ENCODE peak calls at places on chromosomes 2 and 18, in four cellular contexts. R, A, E and L are unnamed samples.
A peak's percentile ranks its signal among the peaks of the same experiment; 100 is the strongest.

GRCh38 chr18:35089918-35090550 is 48.8 kb downstream of the MAPRE2 start:
- DNase-seq in R (no peak), A (no peak), E (no peak), L (no peak)

GRCh38 chr2:164697688-164698290 is 76.5 kb upstream of the GRB14 start:
- DNase-seq in R (no peak), A (no peak), E (peak; percentile 6), L (peak; percentile 34)

GRCh38 chr2:46306320-46306719 is 9.1 kb downstream of the EPAS1 start:
- DNase-seq in R (no peak), A (peak; percentile 37), E (peak; percentile 67), L (peak; percentile 59)

GRCh38 chr2:241035818-241036396 is 37.5 kb downstream of the SNED1 start:
- DNase-seq in R (no peak), A (no peak), E (no peak), L (no peak)

GRCh38 chr2:138521821-138522220 is 20.3 kb downstream of the SPOPL start:
- DNase-seq in R (no peak), A (no peak), E (no peak), L (no peak)

GRCh38 chr2:73069041-73069854 is 2.3 kb downstream of the SFXN5 start:
- DNase-seq in R (no peak), A (peak; percentile 38), E (no peak), L (no peak)

GRCh38 chr2:49351531-49351930 is 197.2 kb upstream of the FSHR start:
- DNase-seq in R (no peak), A (no peak), E (no peak), L (no peak)

GRCh38 chr2:15943914-15944313 is 3.6 kb downstream of the MYCN start:
- DNase-seq in R (no peak), A (no peak), E (no peak), L (peak; percentile 26)

GRCh38 chr2:201840726-201841125 is 34.4 kb downstream of the CDK15 start:
- DNase-seq in R (no peak), A (no peak), E (no peak), L (no peak)

GRCh38 chr2:127593228-127594115 is 52.5 kb upstream of the GPR17 start:
- DNase-seq in R (no peak), A (no peak), E (no peak), L (no peak)

GRCh38 chr2:241443486-241444223 is 64.7 kb downstream of the STK25 start:
- DNase-seq in R (no peak), A (peak; percentile 57), E (no peak), L (peak; percentile 10)

GRCh38 chr2:224838335-224838734 is 122.2 kb upstream of the CCDC195 start:
- DNase-seq in R (no peak), A (peak; percentile 70), E (no peak), L (peak; percentile 41)

GRCh38 chr18:75215663-75216062 is 5.1 kb downstream of the TSHZ1 start:
- DNase-seq in R (no peak), A (no peak), E (no peak), L (no peak)

GRCh38 chr2:100291152-100291970 is 30.9 kb downstream of the LONRF2 start:
- DNase-seq in R (peak; percentile 93), A (peak; percentile 99), E (peak; percentile 97), L (peak; percentile 97)

GRCh38 chr2:97950329-97951154 is 45.2 kb downstream of the TMEM131 start:
- DNase-seq in R (no peak), A (peak; percentile 91), E (no peak), L (peak; percentile 77)

GRCh38 chr2:168323456-168324058 is 76.2 kb upstream of the STK39 start:
- DNase-seq in R (no peak), A (no peak), E (no peak), L (no peak)

GRCh38 chr18:67776929-67777328 is 260.4 kb upstream of the DSEL start:
- DNase-seq in R (no peak), A (peak; percentile 30), E (no peak), L (peak; percentile 56)

GRCh38 chr18:78514910-78515670 is 464.5 kb upstream of the SALL3 start:
- DNase-seq in R (no peak), A (no peak), E (no peak), L (no peak)

GRCh38 chr18:47847635-47848034 is 82.8 kb downstream of the SMAD2 start:
- DNase-seq in R (no peak), A (no peak), E (no peak), L (peak; percentile 7)

GRCh38 chr2:128585706-128586105 is 267.0 kb upstream of the HS6ST1 start:
- DNase-seq in R (no peak), A (peak; percentile 98), E (no peak), L (peak; percentile 92)

GRCh38 chr2:171807831-171808393 is 86.1 kb downstream of the SLC25A12 start:
- DNase-seq in R (no peak), A (no peak), E (no peak), L (no peak)

GRCh38 chr2:6927186-6927585 is 10.0 kb downstream of the RNF144A start:
- DNase-seq in R (no peak), A (no peak), E (no peak), L (no peak)

GRCh38 chr2:137333386-137333972 is 568.1 kb downstream of the THSD7B start:
- DNase-seq in R (no peak), A (no peak), E (no peak), L (no peak)

GRCh38 chr2:241272298-241272721 is 43.2 kb downstream of the HDLBP start:
- DNase-seq in R (peak; percentile 44), A (no peak), E (no peak), L (no peak)

GRCh38 chr18:12015697-12016062 is 34.4 kb downstream of the IMPA2 start:
- DNase-seq in R (no peak), A (peak; percentile 72), E (no peak), L (peak; percentile 64)

GRCh38 chr2:1598800-1599199 is 145.5 kb downstream of the PXDN start:
- DNase-seq in R (no peak), A (no peak), E (no peak), L (no peak)

GRCh38 chr2:120678251-120678650 is 57.4 kb upstream of the GLI2 start:
- DNase-seq in R (no peak), A (peak; percentile 22), E (no peak), L (no peak)

GRCh38 chr2:105439130-105439529 is 40.3 kb upstream of the FHL2 start:
- DNase-seq in R (no peak), A (no peak), E (no peak), L (no peak)

GRCh38 chr2:200257570-200257969 is 48.9 kb upstream of the SPATS2L start:
- DNase-seq in R (no peak), A (no peak), E (no peak), L (no peak)

GRCh38 chr2:239882335-239882734 is 142.8 kb downstream of the NDUFA10 start:
- DNase-seq in R (peak; percentile 58), A (no peak), E (peak; percentile 55), L (peak; percentile 23)

GRCh38 chr2:208017721-208018120 is 7.6 kb downstream of the PLEKHM3 start:
- DNase-seq in R (no peak), A (no peak), E (no peak), L (no peak)
- TF ChIP-seq CTCF in R (no peak), A (no peak), E (no peak), L (no peak)

GRCh38 chr18:80023173-80023572 is 11.1 kb upstream of the RBFA start:
- DNase-seq in R (no peak), A (no peak), E (peak; percentile 28), L (peak; percentile 31)

GRCh38 chr18:80026363-80026762 is 7.9 kb upstream of the RBFA start:
- DNase-seq in R (no peak), A (no peak), E (no peak), L (no peak)

DNA sequence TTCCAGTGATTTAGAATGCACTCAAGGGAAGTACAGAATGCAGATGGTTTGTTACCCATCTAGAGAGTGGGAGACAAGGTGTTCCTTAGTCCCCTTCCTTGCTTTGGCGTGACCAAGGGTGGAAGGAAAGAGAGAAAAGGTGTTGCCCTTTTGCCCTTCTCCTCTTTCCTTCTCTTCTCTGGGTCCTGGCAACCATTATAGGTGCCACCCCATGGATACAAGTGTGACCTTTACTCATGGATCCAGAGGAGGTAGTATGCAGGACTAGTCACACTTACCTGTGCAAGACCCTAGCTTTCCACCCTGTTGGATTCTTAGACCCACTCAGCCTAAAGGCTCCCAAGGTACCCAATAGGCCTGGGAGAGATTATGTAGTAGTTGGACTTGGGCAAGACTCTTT is 11.6 kb upstream of the RBFA start:
- DNase-seq in R (no peak), A (peak; percentile 24), E (peak; percentile 24), L (peak; percentile 40)
- H3K4me3 ChIP-seq in R (no peak overlapping the region), A (no peak overlapping the region), E (no peak overlapping the region), L (no peak overlapping the region)

DNA sequence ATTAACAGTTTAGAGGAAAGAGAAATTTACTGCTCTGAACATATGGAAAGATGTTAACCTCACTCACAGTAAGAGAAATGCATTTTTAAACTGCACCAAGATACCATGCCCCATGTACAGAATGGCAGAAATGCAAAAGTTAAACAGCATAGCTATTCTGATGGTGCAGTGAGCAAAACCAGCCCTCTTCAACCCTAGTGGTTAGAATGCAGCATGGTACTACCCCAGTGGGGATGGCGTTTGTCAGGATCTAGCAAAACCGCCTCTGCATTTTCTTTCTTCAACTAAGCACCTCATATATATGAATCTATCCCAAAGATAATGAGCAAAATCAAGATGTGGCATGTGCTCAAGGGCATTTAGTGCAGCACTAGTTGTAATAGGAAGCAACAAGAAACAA is 98.0 kb downstream of the MGAT5 start:
- DNase-seq in R (no peak), A (no peak), E (no peak), L (no peak)
- TF ChIP-seq CTCF in R (no peak), A (no peak), E (peak; percentile 34), L (no peak)

DNA sequence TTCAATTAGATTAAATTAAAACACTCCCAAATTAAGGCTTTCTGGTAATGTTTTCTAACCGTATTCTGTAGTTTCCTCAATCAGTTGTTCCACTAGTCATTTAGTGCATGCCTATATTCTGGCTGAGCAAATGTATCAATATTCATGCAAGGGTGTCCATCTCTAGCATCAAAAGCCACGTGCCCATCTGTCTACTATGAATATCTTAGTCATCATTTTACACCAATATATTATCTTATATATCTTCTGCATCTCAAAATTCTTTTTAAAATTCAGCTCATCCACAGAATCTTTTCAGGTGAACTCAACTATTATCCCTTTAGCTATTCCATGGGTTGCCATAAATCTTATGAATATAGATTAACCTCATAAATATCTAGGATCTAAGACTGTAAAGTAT is 488.2 kb downstream of the PARD3B start:
- DNase-seq in R (no peak), A (no peak), E (no peak), L (no peak)
- H3K4me3 ChIP-seq in R (no peak overlapping the region), A (no peak overlapping the region), E (no peak overlapping the region), L (no peak overlapping the region)

DNA sequence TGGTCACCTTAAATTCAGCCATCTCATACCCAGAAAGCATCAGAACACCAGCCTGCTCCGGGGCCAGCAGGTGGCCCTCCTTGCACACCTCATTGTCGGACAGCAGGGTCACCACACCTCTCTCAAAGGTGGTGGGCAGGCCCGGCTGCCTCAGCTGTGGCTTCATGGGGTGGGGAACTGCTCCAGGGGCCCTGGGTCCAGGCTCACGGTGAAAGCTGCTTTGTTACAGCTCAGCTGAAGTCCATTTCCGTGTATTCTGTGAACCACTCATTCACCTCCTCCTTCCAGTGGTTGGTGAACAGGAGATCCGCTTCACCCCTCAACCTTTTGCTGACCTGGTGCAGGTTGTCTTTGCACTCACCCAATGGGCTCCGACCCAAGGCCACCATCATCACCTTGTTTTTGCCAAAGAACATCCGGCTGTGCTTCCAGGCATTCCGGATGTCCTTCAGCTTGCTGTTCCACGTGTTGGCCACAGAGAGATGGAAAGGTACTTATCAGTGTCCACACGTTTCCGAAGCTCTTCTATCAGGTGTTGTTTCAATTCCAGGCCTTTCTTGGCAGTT is 78.6 kb upstream of the LDLRAD4 start:
- DNase-seq in R (no peak), A (no peak), E (no peak), L (no peak)
- TF ChIP-seq CTCF in R (no peak), A (no peak), E (no peak), L (no peak)